ENCODE peak calls at places on chromosomes 11 and 22, in four cellular contexts. B is HCT116; Q is CD4-positive, CD25-positive, alpha-beta regulatory T cell; Z is fibroblast of pulmonary artery. O is an unnamed sample.
A peak's percentile ranks its signal among the peaks of the same experiment; 100 is the strongest.

GRCh38 chr22:41308544-41308947 is 7.2 kb downstream of the ZC3H7B start:
- DNase-seq in B (no peak), Q (no peak), Z (peak; percentile 32), O (peak; percentile 55)

GRCh38 chr22:33518405-33518804 is 401.9 kb downstream of the LARGE1 start:
- DNase-seq in B (no peak), Q (no peak), Z (no peak), O (no peak)

GRCh38 chr11:3122775-3123201 is 42.3 kb downstream of the OSBPL5 start:
- DNase-seq in B (no peak), Q (no peak), Z (no peak), O (no peak)

GRCh38 chr11:77510095-77510494 is 36.2 kb upstream of the PAK1 start:
- DNase-seq in B (no peak), Q (no peak), Z (no peak), O (no peak)

GRCh38 chr11:16840951-16841350 is 102.5 kb downstream of the C11orf58 start:
- DNase-seq in B (no peak), Q (no peak), Z (no peak), O (no peak)

GRCh38 chr11:86814775-86815174 is 14.4 kb downstream of the PRSS23 start:
- DNase-seq in B (no peak), Q (no peak), Z (peak; percentile 36), O (peak; percentile 41)

GRCh38 chr22:42560781-42561180 is 7.0 kb downstream of the SERHL2 start:
- DNase-seq in B (no peak), Q (peak; percentile 25), Z (peak; percentile 24), O (peak; percentile 23)

GRCh38 chr11:17439316-17439782 is 37.3 kb downstream of the ABCC8 start:
- DNase-seq in B (no peak), Q (peak; percentile 47), Z (no peak), O (no peak)

GRCh38 chr22:23399367-23400285 is 180.5 kb downstream of the IGLL1 start:
- DNase-seq in B (no peak), Q (no peak), Z (no peak), O (no peak)

GRCh38 chr22:21025266-21025665 is 7.1 kb downstream of the SLC7A4 start:
- DNase-seq in B (no peak), Q (peak; percentile 49), Z (no peak), O (no peak)

GRCh38 chr22:48181168-48181955 is 1418.9 kb downstream of the TBC1D22A start:
- DNase-seq in B (no peak), Q (no peak), Z (no peak), O (no peak)

GRCh38 chr11:16791494-16791961 is 53.1 kb downstream of the C11orf58 start:
- DNase-seq in B (peak; percentile 62), Q (no peak), Z (peak; percentile 97), O (peak; percentile 93)

GRCh38 chr11:12120031-12121008 is 9.9 kb downstream of the MICAL2 start:
- DNase-seq in B (no peak), Q (no peak), Z (peak; percentile 71), O (peak; percentile 53)
- H3K4me3 ChIP-seq in B (no peak overlapping the region), Q (no peak overlapping the region), Z (no peak overlapping the region), O (no peak overlapping the region)

DNA sequence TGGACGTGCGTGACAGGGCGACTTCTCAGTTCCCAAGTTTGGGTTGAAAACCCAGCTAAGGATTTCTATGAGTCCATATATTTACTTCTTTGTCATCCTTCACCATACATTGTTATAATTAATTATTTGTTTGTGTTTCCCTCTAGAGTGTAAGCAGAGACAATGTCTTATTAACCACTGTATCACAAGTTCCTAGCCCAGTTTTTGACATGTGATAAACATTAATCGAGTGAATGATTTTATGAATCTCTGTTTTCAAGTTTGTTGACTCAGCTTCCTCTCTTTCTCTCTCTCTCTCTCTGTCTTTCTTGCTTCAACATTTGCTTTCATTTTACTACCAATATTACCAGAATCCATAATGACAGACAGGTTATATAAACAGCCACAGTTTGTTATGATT is 1259.6 kb upstream of the TENM4 start:
- DNase-seq in B (no peak), Q (no peak), Z (no peak), O (no peak)
- H3K4me3 ChIP-seq in B (no peak overlapping the region), Q (no peak overlapping the region), Z (no peak overlapping the region), O (no peak overlapping the region)

DNA sequence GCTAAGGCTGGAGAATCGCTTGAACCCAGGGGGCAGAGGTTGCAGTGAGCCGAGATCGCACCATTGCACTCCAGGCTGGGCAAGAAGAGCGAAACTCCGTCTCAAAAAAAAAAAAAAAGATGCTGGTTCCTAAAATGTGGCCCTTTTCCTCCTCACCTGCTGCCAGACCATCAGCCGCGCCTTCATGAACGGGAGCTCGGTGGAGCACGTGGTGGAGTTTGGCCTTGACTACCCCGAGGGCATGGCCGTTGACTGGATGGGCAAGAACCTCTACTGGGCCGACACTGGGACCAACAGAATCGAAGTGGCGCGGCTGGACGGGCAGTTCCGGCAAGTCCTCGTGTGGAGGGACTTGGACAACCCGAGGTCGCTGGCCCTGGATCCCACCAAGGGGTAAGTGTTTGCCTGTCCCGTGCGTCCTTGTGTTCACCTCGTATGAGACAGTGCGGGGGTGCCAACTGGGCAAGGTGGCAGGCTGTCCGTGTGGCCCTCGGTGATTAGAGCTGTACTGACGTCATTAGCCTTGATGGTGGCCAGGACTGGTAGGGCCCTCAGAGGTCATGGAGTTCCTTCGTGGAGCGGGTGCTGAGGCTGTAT is 50.7 kb upstream of the PPP6R3 start:
- DNase-seq in B (no peak), Q (no peak), Z (no peak), O (no peak)
- H3K4me3 ChIP-seq in B (no peak overlapping the region), Q (no peak overlapping the region), Z (no peak overlapping the region), O (no peak overlapping the region)

GRCh38 chr11:119952441-119952840 is 185.5 kb downstream of the TRIM29 start:
- DNase-seq in B (no peak), Q (no peak), Z (no peak), O (no peak)
- H3K4me3 ChIP-seq in B (no peak overlapping the region), Q (no peak overlapping the region), Z (no peak overlapping the region), O (no peak overlapping the region)